ENCODE peak calls at places on chromosome 5, in seven cellular contexts. T, M, U, Z, W, R and A are unnamed samples.
A peak's percentile ranks its signal among the peaks of the same experiment; 100 is the strongest.

GRCh38 chr5:102511666-102512065 is 12.9 kb upstream of the SLCO6A1 start:
- DNase-seq in R (peak; percentile 6), Z (peak; percentile 43), T (no peak), M (no peak), U (peak; percentile 9), W (no peak), A (no peak)

GRCh38 chr5:155616779-155617392 is 603.3 kb downstream of the KIF4B start:
- DNase-seq in R (no peak), T (peak; percentile 42), U (no peak), W (peak; percentile 48), Z (no peak), M (peak; percentile 58), A (peak; percentile 54)

GRCh38 chr5:137833463-137833862 is 34.2 kb upstream of the MYOT start:
- DNase-seq in W (no peak), U (peak; percentile 96), Z (peak; percentile 36), M (peak; percentile 96), R (peak; percentile 83), T (no peak), A (no peak)

GRCh38 chr5:1762121-1762877 is 37.3 kb downstream of the MRPL36 start:
- DNase-seq in T (no peak), M (no peak), W (peak; percentile 16), Z (no peak), U (no peak), R (no peak), A (no peak)

GRCh38 chr5:159519365-159519764 is 189.1 kb upstream of the IL12B start:
- DNase-seq in T (no peak), W (no peak), Z (no peak), M (no peak), U (no peak), R (no peak), A (no peak)

GRCh38 chr5:127517110-127517479 is 345 bp upstream of the PRRC1 start:
- DNase-seq in Z (no peak), M (no peak), R (no peak), U (peak; percentile 43), W (no peak), T (peak; percentile 13), A (no peak)

GRCh38 chr5:114402206-114402605 is 40.3 kb downstream of the KCNN2 start:
- DNase-seq in U (no peak), W (no peak), M (no peak), T (no peak), R (no peak), Z (no peak), A (no peak)

GRCh38 chr5:149400304-149400703 is 21.2 kb upstream of the IL17B start:
- DNase-seq in M (peak; percentile 68), Z (no peak), R (no peak), T (no peak), W (peak; percentile 27), U (no peak), A (no peak)

GRCh38 chr5:137071941-137072340 is 427.2 kb downstream of the SPOCK1 start:
- DNase-seq in M (no peak), Z (peak; percentile 44), R (no peak), W (no peak), T (no peak), U (no peak), A (no peak)

GRCh38 chr5:96088676-96089075 is 127.0 kb upstream of the ELL2 start:
- DNase-seq in Z (no peak), R (no peak), M (no peak), U (no peak), T (no peak), W (no peak), A (no peak)

GRCh38 chr5:172879434-172879828 is 45.4 kb downstream of the ERGIC1 start:
- DNase-seq in M (no peak), R (no peak), T (no peak), Z (no peak), W (no peak), U (no peak), A (no peak)

GRCh38 chr5:172875372-172876279 is 41.6 kb downstream of the ERGIC1 start:
- DNase-seq in Z (no peak), R (no peak), U (peak; percentile 45), W (no peak), T (no peak), M (no peak), A (no peak)

GRCh38 chr5:172881691-172882370 is 47.8 kb downstream of the ERGIC1 start:
- DNase-seq in Z (peak; percentile 63), U (peak; percentile 82), R (peak; percentile 96), T (no peak), M (no peak), W (no peak), A (no peak)

GRCh38 chr5:172877496-172878260 is 43.6 kb downstream of the ERGIC1 start:
- DNase-seq in T (no peak), R (no peak), U (no peak), M (no peak), W (no peak), Z (no peak), A (no peak)

GRCh38 chr5:172878585-172879433 is 44.8 kb downstream of the ERGIC1 start:
- DNase-seq in T (no peak), R (peak; percentile 83), W (no peak), Z (no peak), U (peak; percentile 86), M (no peak), A (no peak)
- H3K4me3 ChIP-seq in T (no peak overlapping the region), R (no peak overlapping the region), W (no peak overlapping the region), Z (no peak overlapping the region), U (peak overlapping the region; percentile 31), M (no peak overlapping the region), A (no peak overlapping the region)

DNA sequence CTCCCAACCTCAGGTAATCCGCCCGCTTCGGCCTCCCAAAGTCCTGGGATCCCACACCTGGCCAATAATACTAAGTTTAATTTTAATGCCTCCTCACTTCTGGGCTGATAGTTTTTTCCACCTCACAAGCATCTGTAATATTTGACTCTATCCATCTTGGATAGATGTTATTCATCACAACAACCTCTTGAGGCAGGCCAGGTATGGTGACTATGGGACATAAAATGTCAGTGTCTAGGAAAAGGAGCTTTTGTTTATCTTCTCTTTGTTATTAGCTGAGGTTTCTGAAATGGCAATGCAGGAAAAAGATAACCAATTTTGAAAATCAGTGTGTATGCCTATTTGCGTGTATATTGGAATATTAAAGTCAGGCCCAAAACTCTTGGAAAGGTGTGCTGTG is 1.2 kb upstream of the CCDC69 start:
- DNase-seq in U (no peak), M (no peak), W (no peak), R (no peak), T (no peak), Z (no peak), A (no peak)
- H3K4me3 ChIP-seq in U (no peak overlapping the region), M (no peak overlapping the region), W (no peak overlapping the region), R (no peak overlapping the region), T (no peak overlapping the region), Z (no peak overlapping the region), A (no peak overlapping the region)

GRCh38 chr5:131355972-131356528 is 92.2 kb downstream of the CDC42SE2 start:
- DNase-seq in M (no peak), R (no peak), W (no peak), T (no peak), U (peak; percentile 37), Z (peak; percentile 41), A (no peak)
- H3K4me3 ChIP-seq in M (no peak overlapping the region), R (no peak overlapping the region), W (no peak overlapping the region), T (no peak overlapping the region), U (no peak overlapping the region), Z (no peak overlapping the region), A (no peak overlapping the region)

GRCh38 chr5:157172408-157172807 is 6.3 kb upstream of the GARIN3 start:
- DNase-seq in R (no peak), W (no peak), M (peak; percentile 2), T (peak; percentile 79), U (no peak), Z (no peak), A (peak; percentile 80)
- H3K4me3 ChIP-seq in R (no peak overlapping the region), W (no peak overlapping the region), M (no peak overlapping the region), T (peak overlapping the region; percentile 4), U (no peak overlapping the region), Z (no peak overlapping the region), A (peak overlapping the region; percentile 33)